ENCODE peak calls at places on chromosomes 7 and 10, in four cellular contexts. O, W, S and N are unnamed samples.

GRCh38 chr7:4824120-4824775 is 37.6 kb downstream of the PAPOLB start:
- DNase-seq in O (no peak), W (no peak), S (no peak), N (no peak)

GRCh38 chr7:136183981-136184380 is 206.8 kb upstream of the MTPN start:
- DNase-seq in O (no peak), W (no peak), S (no peak), N (no peak)

GRCh38 chr10:51892965-51893658 is 193.7 kb upstream of the CSTF2T start:
- DNase-seq in O (no peak), W (no peak), S (no peak), N (peak; percentile 10)

GRCh38 chr7:22989646-22990587 is 24.0 kb downstream of the HYCC1 start:
- DNase-seq in O (no peak), W (no peak), S (no peak), N (no peak)

GRCh38 chr10:11602357-11602756 is 9.1 kb downstream of the USP6NL start:
- DNase-seq in O (no peak), W (no peak), S (peak; percentile 62), N (no peak)

GRCh38 chr7:73715648-73716317 is 3.7 kb downstream of the STX1A start:
- DNase-seq in O (no peak), W (peak; percentile 87), S (no peak), N (peak; percentile 90)

GRCh38 chr10:80529604-80530003 is 8.1 kb upstream of the SH2D4B start:
- DNase-seq in O (no peak), W (no peak), S (no peak), N (no peak)

GRCh38 chr7:108497082-108497725 is 28.7 kb downstream of the PNPLA8 start:
- DNase-seq in O (peak; percentile 62), W (peak; percentile 71), S (peak; percentile 24), N (peak; percentile 52)

GRCh38 chr7:152602962-152603361 is 73.0 kb downstream of the XRCC2 start:
- DNase-seq in O (no peak), W (no peak), S (no peak), N (no peak)

GRCh38 chr7:51731086-51731485 is 414.5 kb upstream of the COBL start:
- DNase-seq in O (peak; percentile 46), W (no peak), S (no peak), N (no peak)

GRCh38 chr10:76115471-76116155 is 684.2 kb downstream of the LRMDA start:
- DNase-seq in O (no peak), W (no peak), S (no peak), N (no peak)

GRCh38 chr7:16915405-16915804 is 33.6 kb upstream of the AGR3 start:
- DNase-seq in O (no peak), W (no peak), S (no peak), N (no peak)

GRCh38 chr7:16916111-16916639 is 34.4 kb upstream of the AGR3 start:
- DNase-seq in O (no peak), W (no peak), S (no peak), N (no peak)

GRCh38 chr7:16918288-16918895 is 36.6 kb upstream of the AGR3 start:
- DNase-seq in O (no peak), W (peak; percentile 31), S (no peak), N (peak; percentile 31)

GRCh38 chr7:16914771-16915170 is 33.0 kb upstream of the AGR3 start:
- DNase-seq in O (no peak), W (no peak), S (no peak), N (peak; percentile 81)

GRCh38 chr7:16916733-16917132 is 35.0 kb upstream of the AGR3 start:
- DNase-seq in O (no peak), W (no peak), S (no peak), N (no peak)
- TF ChIP-seq CHD2 in O (no peak), W (no peak), S (no peak), N (no peak)

GRCh38 chr10:125762692-125763648 is 12.7 kb downstream of the MMP21 start:
- DNase-seq in O (no peak), W (no peak), S (no peak), N (no peak)
- TF ChIP-seq HDAC6 in O (no peak), W (no peak), S (no peak), N (no peak)

GRCh38 chr10:48940958-48941357 is 1.3 kb upstream of the LRRC18 start:
- DNase-seq in O (no peak), W (no peak), S (no peak), N (no peak)
- TF ChIP-seq CHD2 in O (no peak), W (no peak), S (no peak), N (no peak)

GRCh38 chr7:132393789-132394261 is 182.4 kb downstream of the PLXNA4 start:
- DNase-seq in O (no peak), W (no peak), S (no peak), N (no peak)

GRCh38 chr7:132390705-132391104 is 185.6 kb downstream of the PLXNA4 start:
- DNase-seq in O (no peak), W (no peak), S (no peak), N (no peak)

GRCh38 chr7:132395375-132395774 is 180.9 kb downstream of the PLXNA4 start:
- DNase-seq in O (no peak), W (no peak), S (no peak), N (no peak)

GRCh38 chr7:132394283-132395003 is 181.8 kb downstream of the PLXNA4 start:
- DNase-seq in O (no peak), W (no peak), S (no peak), N (no peak)

GRCh38 chr7:132392713-132393112 is 183.6 kb downstream of the PLXNA4 start:
- DNase-seq in O (no peak), W (no peak), S (no peak), N (no peak)
- TF ChIP-seq HDAC6 in O (no peak), W (no peak), S (no peak), N (no peak)

GRCh38 chr10:124911124-124912051 is 30.5 kb upstream of the ZRANB1 start:
- DNase-seq in O (no peak), W (peak; percentile 14), S (no peak), N (no peak)
- TF ChIP-seq CHD2 in O (no peak), W (no peak), S (no peak), N (no peak)

GRCh38 chr7:150360682-150361058 is 8.0 kb upstream of the REPIN1 start:
- DNase-seq in O (no peak), W (no peak), S (no peak), N (no peak)
- TF ChIP-seq HDAC6 in O (no peak), W (no peak), S (no peak), N (no peak)

GRCh38 chr10:74244097-74244685 is 93.2 kb downstream of the ADK start:
- DNase-seq in O (no peak), W (no peak), S (no peak), N (peak; percentile 7)
- TF ChIP-seq CHD2 in O (no peak), W (no peak), S (no peak), N (no peak)